ENCODE peak calls at places on chromosomes 2 and 18, in six cellular contexts. J, W, H, Q, F and M are unnamed samples.

GRCh38 chr18:67241292-67241691 is 275.2 kb downstream of the DSEL start:
- DNase-seq in J (no peak), W (no peak), H (no peak), Q (no peak), F (no peak), M (no peak)

GRCh38 chr2:147636238-147636887 is 208.5 kb upstream of the ACVR2A start:
- DNase-seq in J (peak; percentile 81), W (no peak), H (no peak), Q (no peak), F (no peak), M (peak; percentile 80)

GRCh38 chr18:49487711-49488310 is 777 bp upstream of the C18orf32 start:
- DNase-seq in J (no peak), W (no peak), H (no peak), Q (no peak), F (no peak), M (no peak)

GRCh38 chr18:57807336-57808117 is 4.4 kb upstream of the ATP8B1 start:
- DNase-seq in J (peak; percentile 54), W (no peak), H (no peak), Q (no peak), F (no peak), M (peak; percentile 88)

GRCh38 chr2:20565623-20566236 is 85.2 kb downstream of the HS1BP3 start:
- DNase-seq in J (no peak), W (no peak), H (no peak), Q (no peak), F (no peak), M (no peak)

GRCh38 chr2:85169581-85169980 is 36.4 kb downstream of the TCF7L1 start:
- DNase-seq in J (no peak), W (no peak), H (no peak), Q (no peak), F (no peak), M (no peak)

GRCh38 chr18:6561029-6561861 is 146.5 kb upstream of the L3MBTL4 start:
- DNase-seq in J (peak; percentile 86), W (peak; percentile 88), H (no peak), Q (no peak), F (peak; percentile 79), M (peak; percentile 37)

GRCh38 chr18:55405655-55406373 is 182.2 kb downstream of the TCF4 start:
- DNase-seq in J (peak; percentile 99), W (no peak), H (peak; percentile 69), Q (no peak), F (peak; percentile 90), M (peak; percentile 85)

GRCh38 chr2:66445076-66445724 is 10.3 kb downstream of the MEIS1 start:
- DNase-seq in J (no peak), W (no peak), H (no peak), Q (no peak), F (peak; percentile 42), M (peak; percentile 70)

GRCh38 chr2:63790913-63791312 is 50.8 kb upstream of the UGP2 start:
- DNase-seq in J (peak; percentile 88), W (no peak), H (peak; percentile 29), Q (no peak), F (no peak), M (peak; percentile 91)

GRCh38 chr2:109322111-109322510 is 193.1 kb downstream of the SH3RF3 start:
- DNase-seq in J (peak; percentile 98), W (no peak), H (no peak), Q (no peak), F (peak; percentile 92), M (peak; percentile 97)

GRCh38 chr18:13387856-13388548 is 169.4 kb downstream of the LDLRAD4 start:
- DNase-seq in J (peak; percentile 3), W (peak; percentile 37), H (no peak), Q (no peak), F (no peak), M (no peak)

GRCh38 chr18:77374106-77374505 is 124.5 kb downstream of the GALR1 start:
- DNase-seq in J (no peak), W (no peak), H (no peak), Q (no peak), F (peak; percentile 64), M (no peak)

GRCh38 chr18:12254137-12254819 is at the start of gene CIDEA:
- DNase-seq in J (peak; percentile 30), W (peak; percentile 79), H (no peak), Q (no peak), F (no peak), M (peak; percentile 5)

GRCh38 chr2:95060446-95061118 is 35.1 kb downstream of the MAL start:
- DNase-seq in J (no peak), W (no peak), H (no peak), Q (no peak), F (no peak), M (no peak)

GRCh38 chr18:6221602-6222014 is 193.1 kb downstream of the L3MBTL4 start:
- DNase-seq in J (no peak), W (no peak), H (no peak), Q (no peak), F (no peak), M (no peak)

GRCh38 chr2:45771251-45771650 is 119.8 kb downstream of the PRKCE start:
- DNase-seq in J (peak; percentile 42), W (no peak), H (no peak), Q (no peak), F (peak; percentile 79), M (peak; percentile 14)

GRCh38 chr18:44238449-44238848 is 442.2 kb upstream of the SETBP1 start:
- DNase-seq in J (no peak), W (no peak), H (no peak), Q (no peak), F (no peak), M (no peak)

GRCh38 chr2:72278046-72278445 is 130.4 kb upstream of the CYP26B1 start:
- DNase-seq in J (peak; percentile 57), W (no peak), H (peak; percentile 46), Q (no peak), F (no peak), M (peak; percentile 78)

GRCh38 chr2:10319892-10320574 is 17.3 kb downstream of the HPCAL1 start:
- DNase-seq in J (no peak), W (no peak), H (no peak), Q (no peak), F (no peak), M (no peak)

GRCh38 chr2:156803967-156804366 is 367.8 kb downstream of the GPD2 start:
- DNase-seq in J (no peak), W (no peak), H (no peak), Q (no peak), F (no peak), M (no peak)

GRCh38 chr2:240785424-240786335 is 34.3 kb downstream of the KIF1A start:
- DNase-seq in J (no peak), W (no peak), H (no peak), Q (no peak), F (peak; percentile 33), M (no peak)

GRCh38 chr2:147232225-147232669 is 612.6 kb upstream of the ACVR2A start:
- DNase-seq in J (no peak), W (no peak), H (no peak), Q (no peak), F (no peak), M (no peak)

GRCh38 chr2:3278521-3279218 is 98.9 kb downstream of the EIPR1 start:
- DNase-seq in J (no peak), W (no peak), H (no peak), Q (no peak), F (peak; percentile 6), M (no peak)

GRCh38 chr2:98806266-98806697 is 75.3 kb upstream of the MGAT4A start:
- DNase-seq in J (peak; percentile 70), W (no peak), H (no peak), Q (no peak), F (peak; percentile 87), M (no peak)

GRCh38 chr18:48931680-48932461 is 18.9 kb downstream of the SMAD7 start:
- DNase-seq in J (no peak), W (no peak), H (no peak), Q (no peak), F (no peak), M (no peak)

GRCh38 chr18:60421356-60422118 is 49.0 kb upstream of the MC4R start:
- DNase-seq in J (no peak), W (no peak), H (no peak), Q (no peak), F (no peak), M (no peak)

GRCh38 chr2:15730545-15731212 is 139.0 kb downstream of the DDX1 start:
- DNase-seq in J (peak; percentile 98), W (no peak), H (peak; percentile 91), Q (no peak), F (peak; percentile 98), M (peak; percentile 85)

GRCh38 chr2:178994264-178994663 is 55.7 kb downstream of the CCDC141 start:
- DNase-seq in J (no peak), W (no peak), H (no peak), Q (no peak), F (no peak), M (no peak)

GRCh38 chr2:30803281-30803680 is 4.0 kb downstream of the CAPN13 start:
- DNase-seq in J (no peak), W (no peak), H (no peak), Q (no peak), F (no peak), M (no peak)

GRCh38 chr2:71943238-71944182 is 204.2 kb downstream of the CYP26B1 start:
- DNase-seq in J (peak; percentile 51), W (peak; percentile 4), H (no peak), Q (no peak), F (no peak), M (no peak)

GRCh38 chr2:144424559-144425240 is 95.2 kb downstream of the ZEB2 start:
- DNase-seq in J (no peak), W (no peak), H (no peak), Q (no peak), F (no peak), M (no peak)

GRCh38 chr18:45589559-45590041 is 25.7 kb upstream of the SLC14A2 start:
- DNase-seq in J (peak; percentile 84), W (no peak), H (no peak), Q (no peak), F (peak; percentile 53), M (peak; percentile 78)

GRCh38 chr2:164843346-164843841 is 1.8 kb upstream of the COBLL1 start:
- DNase-seq in J (no peak), W (no peak), H (no peak), Q (no peak), F (no peak), M (peak; percentile 61)

GRCh38 chr18:38576915-38577314 is 1011.3 kb upstream of the CELF4 start:
- DNase-seq in J (no peak), W (no peak), H (no peak), Q (no peak), F (no peak), M (no peak)

GRCh38 chr2:18546586-18546985 is 13.9 kb downstream of the RDH14 start:
- DNase-seq in J (no peak), W (no peak), H (no peak), Q (no peak), F (no peak), M (no peak)

GRCh38 chr2:146659976-146660375 is 1184.9 kb upstream of the ACVR2A start:
- DNase-seq in J (no peak), W (no peak), H (no peak), Q (no peak), F (no peak), M (no peak)